ENCODE peak calls at places on chromosome 3, in eight cellular contexts. C, E, P, Q, Z, A, N and L are unnamed samples.

GRCh38 chr3:100650651-100651611 is 41.5 kb downstream of the ADGRG7 start:
- DNase-seq in C (peak), E (no peak), P (no peak), Q (peak), Z (peak), A (peak), N (no peak), L (peak)

GRCh38 chr3:37308247-37308646 is 133.9 kb upstream of the LRRFIP2 start:
- DNase-seq in C (no peak), E (no peak), P (no peak), Q (no peak), Z (peak), A (peak), N (peak), L (peak)

GRCh38 chr3:137687181-137687880 is 76.8 kb upstream of the SOX14 start:
- DNase-seq in C (no peak), E (no peak), P (no peak), Q (no peak), Z (no peak), A (no peak), N (no peak), L (no peak)

GRCh38 chr3:177992993-177993969 is 543.0 kb upstream of the KCNMB2 start:
- DNase-seq in C (no peak), E (no peak), P (no peak), Q (no peak), Z (no peak), A (no peak), N (no peak), L (no peak)

GRCh38 chr3:142888099-142888483 is 792 bp downstream of the PCOLCE2 start:
- DNase-seq in C (peak), E (no peak), P (no peak), Q (no peak), Z (no peak), A (no peak), N (no peak), L (peak)

GRCh38 chr3:141955163-141955562 is 78.7 kb downstream of the ATP1B3 start:
- DNase-seq in C (no peak), E (no peak), P (no peak), Q (no peak), Z (peak), A (no peak), N (no peak), L (no peak)

GRCh38 chr3:28022916-28023315 is 218.5 kb upstream of the CMC1 start:
- DNase-seq in C (peak), E (no peak), P (no peak), Q (no peak), Z (peak), A (no peak), N (no peak), L (no peak)

GRCh38 chr3:72890166-72890925 is 2.5 kb downstream of the GXYLT2 start:
- DNase-seq in C (no peak), E (no peak), P (no peak), Q (no peak), Z (no peak), A (no peak), N (peak), L (no peak)

GRCh38 chr3:13352621-13353131 is 67.4 kb downstream of the NUP210 start:
- DNase-seq in C (peak), E (no peak), P (no peak), Q (no peak), Z (peak), A (no peak), N (no peak), L (peak)

GRCh38 chr3:153591566-153592221 is 429.7 kb downstream of the RAP2B start:
- DNase-seq in C (peak), E (no peak), P (no peak), Q (no peak), Z (peak), A (no peak), N (no peak), L (no peak)

GRCh38 chr3:47863391-47864128 is 60.6 kb downstream of the DHX30 start:
- DNase-seq in C (no peak), E (no peak), P (no peak), Q (no peak), Z (no peak), A (no peak), N (no peak), L (no peak)

GRCh38 chr3:118618247-118619040 is 416.2 kb downstream of the IGSF11 start:
- DNase-seq in C (no peak), E (no peak), P (no peak), Q (no peak), Z (no peak), A (peak), N (no peak), L (no peak)

GRCh38 chr3:127123533-127123932 is 69.4 kb upstream of the PRR23E start:
- DNase-seq in C (no peak), E (no peak), P (no peak), Q (no peak), Z (no peak), A (no peak), N (no peak), L (no peak)

GRCh38 chr3:171753665-171754408 is 56.4 kb downstream of the PLD1 start:
- DNase-seq in C (peak), E (no peak), P (no peak), Q (no peak), Z (no peak), A (no peak), N (no peak), L (no peak)

GRCh38 chr3:184582583-184582982 is 21.0 kb downstream of the EPHB3 start:
- DNase-seq in C (no peak), E (no peak), P (no peak), Q (no peak), Z (no peak), A (no peak), N (no peak), L (no peak)

GRCh38 chr3:23377928-23378672 is 175.0 kb downstream of the UBE2E2 start:
- DNase-seq in C (no peak), E (no peak), P (no peak), Q (peak), Z (no peak), A (peak), N (no peak), L (no peak)

GRCh38 chr3:194243172-194243861 is 107.4 kb downstream of the HES1 start:
- DNase-seq in C (no peak), E (no peak), P (no peak), Q (no peak), Z (no peak), A (no peak), N (no peak), L (no peak)

GRCh38 chr3:14203521-14204079 is 25.0 kb downstream of the LSM3 start:
- DNase-seq in C (peak), E (no peak), P (no peak), Q (no peak), Z (peak), A (peak), N (peak), L (peak)

GRCh38 chr3:55658297-55659022 is 171.4 kb upstream of the WNT5A start:
- DNase-seq in C (no peak), E (no peak), P (no peak), Q (peak), Z (no peak), A (peak), N (no peak), L (no peak)

GRCh38 chr3:176037636-176038035 is 1159.6 kb downstream of the TBL1XR1 start:
- DNase-seq in C (no peak), E (no peak), P (no peak), Q (no peak), Z (no peak), A (no peak), N (no peak), L (no peak)

GRCh38 chr3:14346191-14346590 is 56.2 kb upstream of the SLC6A6 start:
- DNase-seq in C (no peak), E (no peak), P (no peak), Q (no peak), Z (no peak), A (no peak), N (no peak), L (no peak)

GRCh38 chr3:172270767-172271166 is 177.5 kb downstream of the GHSR start:
- DNase-seq in C (no peak), E (no peak), P (peak), Q (peak), Z (no peak), A (peak), N (no peak), L (no peak)

GRCh38 chr3:73284432-73284831 is 223.0 kb downstream of the EBLN2 start:
- DNase-seq in C (no peak), E (no peak), P (no peak), Q (no peak), Z (no peak), A (no peak), N (peak), L (no peak)